ENCODE peak calls at places on chromosomes 1 and 21, in five cellular contexts. One of them, this sample, is unnamed.

GRCh38 chr1:174075245-174075692 is 53.1 kb upstream of the RC3H1 start:
- DNase-seq in upper lobe of right lung: no peak
- DNase-seq in kidney epithelial cell: no peak
- DNase-seq in OCI-M1: peak; percentile 81
- DNase-seq in nucleus accumbens: no peak
- DNase-seq in this sample: no peak

GRCh38 chr1:944341-945325 is 14.4 kb downstream of the NOC2L start:
- DNase-seq in OCI-M1: no peak
- DNase-seq in upper lobe of right lung: no peak
- DNase-seq in kidney epithelial cell: no peak
- DNase-seq in nucleus accumbens: no peak
- DNase-seq in this sample: no peak

GRCh38 chr1:176466514-176466913 is 3.5 kb downstream of the PAPPA2 start:
- DNase-seq in nucleus accumbens: no peak
- DNase-seq in upper lobe of right lung: no peak
- DNase-seq in kidney epithelial cell: peak; percentile 9
- DNase-seq in OCI-M1: peak; percentile 55
- DNase-seq in this sample: peak; percentile 47

GRCh38 chr1:45721207-45721606 is 29.2 kb downstream of the IPP start:
- DNase-seq in OCI-M1: no peak
- DNase-seq in kidney epithelial cell: no peak
- DNase-seq in upper lobe of right lung: no peak
- DNase-seq in nucleus accumbens: no peak
- DNase-seq in this sample: no peak

GRCh38 chr1:240413732-240414131 is 198.2 kb downstream of the GREM2 start:
- DNase-seq in upper lobe of right lung: no peak
- DNase-seq in kidney epithelial cell: no peak
- DNase-seq in OCI-M1: no peak
- DNase-seq in nucleus accumbens: no peak
- DNase-seq in this sample: no peak

GRCh38 chr1:51088474-51088873 is 13.6 kb upstream of the C1orf185 start:
- DNase-seq in OCI-M1: peak; percentile 27
- DNase-seq in kidney epithelial cell: no peak
- DNase-seq in nucleus accumbens: no peak
- DNase-seq in upper lobe of right lung: no peak
- DNase-seq in this sample: no peak

GRCh38 chr21:46285206-46285661 is at the start of gene MCM3AP:
- DNase-seq in OCI-M1: no peak
- DNase-seq in nucleus accumbens: no peak
- DNase-seq in kidney epithelial cell: no peak
- DNase-seq in upper lobe of right lung: no peak
- DNase-seq in this sample: no peak

GRCh38 chr1:58839147-58839795 is 55.4 kb upstream of the JUN start:
- DNase-seq in kidney epithelial cell: no peak
- DNase-seq in upper lobe of right lung: no peak
- DNase-seq in nucleus accumbens: no peak
- DNase-seq in OCI-M1: no peak
- DNase-seq in this sample: no peak

GRCh38 chr21:37374026-37374425 is 7.5 kb downstream of the DYRK1A start:
- DNase-seq in kidney epithelial cell: no peak
- DNase-seq in upper lobe of right lung: no peak
- DNase-seq in nucleus accumbens: no peak
- DNase-seq in OCI-M1: no peak
- DNase-seq in this sample: no peak

GRCh38 chr1:15027515-15027948 is 126.0 kb upstream of the TMEM51 start:
- DNase-seq in upper lobe of right lung: peak; percentile 84
- DNase-seq in OCI-M1: peak; percentile 47
- DNase-seq in kidney epithelial cell: no peak
- DNase-seq in nucleus accumbens: peak; percentile 41
- DNase-seq in this sample: no peak

GRCh38 chr1:46368781-46369180 is 25.3 kb upstream of the FAAH start:
- DNase-seq in upper lobe of right lung: no peak
- DNase-seq in nucleus accumbens: no peak
- DNase-seq in kidney epithelial cell: no peak
- DNase-seq in OCI-M1: no peak
- DNase-seq in this sample: no peak